ENCODE peak calls at places on chromosome 12, in four cellular contexts. J is IMR-90, T is SK-N-SH, L is HepG2. R is an unnamed sample.

GRCh38 chr12:62438098-62438692 is 28.4 kb upstream of the MON2 start:
- DNase-seq in J (peak; percentile 53), T (peak; percentile 49), L (peak; percentile 17), R (peak; percentile 83)

GRCh38 chr12:45726594-45727300 is 2.8 kb upstream of the ARID2 start:
- DNase-seq in J (peak; percentile 21), T (peak; percentile 55), L (peak; percentile 9), R (peak; percentile 63)

GRCh38 chr12:57087689-57088441 is 1.0 kb upstream of the NAB2 start:
- DNase-seq in J (peak; percentile 98), T (peak; percentile 82), L (peak; percentile 60), R (peak; percentile 97)

GRCh38 chr12:69008510-69008909 is 75.5 kb upstream of the CPM start:
- DNase-seq in J (peak; percentile 11), T (no peak), L (no peak), R (no peak)

GRCh38 chr12:42213954-42214426 is 24.1 kb downstream of the YAF2 start:
- DNase-seq in J (peak; percentile 55), T (no peak), L (no peak), R (no peak)

GRCh38 chr12:108198043-108198442 is 69.0 kb downstream of the WSCD2 start:
- DNase-seq in J (no peak), T (no peak), L (no peak), R (no peak)

GRCh38 chr12:108890208-108890607 is 10.3 kb downstream of the DAO start:
- DNase-seq in J (peak; percentile 15), T (no peak), L (no peak), R (peak; percentile 66)

GRCh38 chr12:59383426-59383822 is 212.4 kb upstream of the SLC16A7 start:
- DNase-seq in J (peak; percentile 64), T (no peak), L (no peak), R (no peak)

GRCh38 chr12:65728913-65729793 is 95.1 kb upstream of the HMGA2 start:
- DNase-seq in J (peak; percentile 5), T (no peak), L (no peak), R (no peak)

GRCh38 chr12:113702796-113703195 is 231.1 kb upstream of the LHX5 start:
- DNase-seq in J (no peak), T (no peak), L (no peak), R (no peak)

GRCh38 chr12:69524331-69524630 is 54.1 kb downstream of the FRS2 start:
- DNase-seq in J (no peak), T (no peak), L (no peak), R (no peak)

GRCh38 chr12:104620761-104621531 is 164.2 kb downstream of the CHST11 start:
- DNase-seq in J (no peak), T (peak; percentile 73), L (no peak), R (no peak)

GRCh38 chr12:126051611-126052107 is 986.4 kb downstream of the AACS start:
- DNase-seq in J (no peak), T (no peak), L (no peak), R (no peak)

GRCh38 chr12:67220065-67220464 is 49.1 kb upstream of the CAND1 start:
- DNase-seq in J (no peak), T (no peak), L (peak; percentile 10), R (no peak)

GRCh38 chr12:124399622-124400021 is 104.7 kb downstream of the RFLNA start:
- DNase-seq in J (no peak), T (peak; percentile 82), L (peak; percentile 18), R (peak; percentile 69)

GRCh38 chr12:1972856-1973317 is 31.4 kb downstream of the DCP1B start:
- DNase-seq in J (peak; percentile 63), T (no peak), L (no peak), R (no peak)

GRCh38 chr12:48288387-48289268 is 62.1 kb downstream of the ZNF641 start:
- DNase-seq in J (no peak), T (no peak), L (no peak), R (no peak)

GRCh38 chr12:30485230-30485890 is 210.3 kb downstream of the IPO8 start:
- DNase-seq in J (no peak), T (no peak), L (no peak), R (no peak)

GRCh38 chr12:11731455-11731854 is 82.0 kb downstream of the ETV6 start:
- DNase-seq in J (peak; percentile 73), T (no peak), L (no peak), R (no peak)

GRCh38 chr12:66403746-66404145 is 101.5 kb downstream of the HELB start:
- DNase-seq in J (no peak), T (peak; percentile 15), L (no peak), R (peak; percentile 83)

GRCh38 chr12:102172436-102172835 is 25.2 kb downstream of the PMCH start:
- DNase-seq in J (peak; percentile 64), T (no peak), L (no peak), R (no peak)

GRCh38 chr12:87160848-87161601 is 868.2 kb downstream of the C12orf50 start:
- DNase-seq in J (no peak), T (no peak), L (no peak), R (no peak)

GRCh38 chr12:125211464-125211863 is 146.2 kb downstream of the AACS start:
- DNase-seq in J (no peak), T (no peak), L (no peak), R (no peak)

GRCh38 chr12:69024907-69025306 is 91.9 kb upstream of the CPM start:
- DNase-seq in J (peak; percentile 72), T (no peak), L (no peak), R (no peak)

GRCh38 chr12:2376855-2377657 is 324.3 kb downstream of the CACNA1C start:
- DNase-seq in J (no peak), T (no peak), L (no peak), R (no peak)

GRCh38 chr12:46603776-46604456 is 221.9 kb downstream of the SLC38A4 start:
- DNase-seq in J (no peak), T (no peak), L (peak; percentile 39), R (no peak)

GRCh38 chr12:116707751-116708150 is 30.1 kb downstream of the SPRING1 start:
- DNase-seq in J (no peak), T (no peak), L (no peak), R (no peak)

GRCh38 chr12:124416516-124417395 is 121.9 kb downstream of the RFLNA start:
- DNase-seq in J (peak; percentile 43), T (no peak), L (no peak), R (no peak)

GRCh38 chr12:2941524-2941923 is 17.7 kb upstream of the TEAD4 start:
- DNase-seq in J (no peak), T (no peak), L (peak; percentile 51), R (no peak)

GRCh38 chr12:67364228-67364627 is 95.1 kb downstream of the CAND1 start:
- DNase-seq in J (no peak), T (no peak), L (no peak), R (no peak)

GRCh38 chr12:97968641-97969171 is 506.1 kb downstream of the RMST start:
- DNase-seq in J (no peak), T (peak; percentile 4), L (no peak), R (no peak)

GRCh38 chr12:54051081-54051912 is 2.3 kb upstream of the HOXC4 start:
- DNase-seq in J (no peak), T (no peak), L (no peak), R (no peak)
- H3K4me2 ChIP-seq in J (no peak overlapping the region), T (no peak overlapping the region), L (no peak overlapping the region), R (peak overlapping the region; percentile 99)

DNA sequence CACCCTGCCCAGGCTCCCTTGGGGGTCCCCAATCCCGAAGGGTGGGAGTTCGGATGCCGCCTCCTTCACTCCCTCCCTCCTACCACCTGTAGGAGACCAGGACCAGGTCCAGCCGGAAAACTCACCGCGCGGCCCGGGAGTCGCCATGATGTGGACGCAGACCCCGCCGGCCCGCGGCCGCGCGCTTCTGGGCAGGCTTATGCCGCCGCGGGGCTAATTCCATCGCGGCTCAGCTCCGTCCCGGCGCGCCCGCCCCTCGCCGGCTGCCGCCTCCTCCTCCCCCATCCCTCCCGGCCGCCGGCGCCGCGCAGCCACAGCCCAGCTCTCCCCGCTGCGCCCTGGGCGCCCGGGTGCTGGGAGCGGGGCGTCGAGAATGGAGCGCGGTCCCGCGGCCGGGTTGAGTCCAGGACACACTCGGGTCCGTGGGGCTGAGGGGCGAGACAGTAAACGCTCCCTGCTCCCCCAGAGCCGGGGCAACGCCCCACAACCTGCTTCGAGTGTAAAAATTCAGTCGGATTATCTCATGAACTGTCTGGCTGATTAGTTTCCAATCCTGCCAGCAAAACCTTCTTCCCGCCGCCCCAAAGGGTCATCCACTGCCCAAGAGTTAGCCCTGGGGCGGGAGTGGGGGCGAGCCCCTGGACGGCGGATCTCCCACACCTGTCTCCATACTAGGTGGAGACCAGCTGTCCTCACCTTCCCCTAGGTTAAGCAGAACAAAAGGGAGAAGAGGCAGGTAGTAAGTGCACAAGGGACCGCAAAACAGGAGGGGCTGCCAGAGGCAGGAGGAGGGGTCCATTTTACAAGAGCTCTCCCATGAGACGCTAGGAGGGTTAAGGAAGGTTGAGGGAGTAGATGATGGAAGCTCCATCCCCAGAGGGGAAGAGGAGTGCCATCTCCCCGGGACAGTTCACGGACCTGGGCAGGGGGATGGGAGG is at the start of gene ANO2:
- DNase-seq in J (no peak), T (peak; percentile 64), L (no peak), R (peak; percentile 15)
- H3K4me3 ChIP-seq in J (peak within 1 kb of the TSS; percentile 48), T (peak within 1 kb of the TSS; percentile 32), L (no peak within 1 kb of the TSS), R (no peak within 1 kb of the TSS)

GRCh38 chr12:96186902-96187301 is 7.3 kb upstream of the ELK3 start:
- DNase-seq in J (no peak), T (no peak), L (no peak), R (no peak)
- H3K4me2 ChIP-seq in J (no peak overlapping the region), T (no peak overlapping the region), L (no peak overlapping the region), R (no peak overlapping the region)

GRCh38 chr12:53965251-53966069 is 7.5 kb upstream of the HOXC11 start:
- DNase-seq in J (no peak), T (no peak), L (no peak), R (no peak)
- H3K4me3 ChIP-seq in J (no peak overlapping the region), T (no peak overlapping the region), L (no peak overlapping the region), R (no peak overlapping the region)

GRCh38 chr12:50569876-50570275 is 65.1 kb downstream of the DIP2B start:
- DNase-seq in J (peak; percentile 33), T (no peak), L (no peak), R (no peak)

GRCh38 chr12:50572760-50573159 is 68.0 kb downstream of the DIP2B start:
- DNase-seq in J (no peak), T (no peak), L (no peak), R (no peak)

GRCh38 chr12:50574621-50575348 is 70.0 kb downstream of the DIP2B start:
- DNase-seq in J (peak; percentile 32), T (no peak), L (peak; percentile 38), R (no peak)

GRCh38 chr12:50573271-50573670 is 68.5 kb downstream of the DIP2B start:
- DNase-seq in J (no peak), T (no peak), L (no peak), R (no peak)

DNA sequence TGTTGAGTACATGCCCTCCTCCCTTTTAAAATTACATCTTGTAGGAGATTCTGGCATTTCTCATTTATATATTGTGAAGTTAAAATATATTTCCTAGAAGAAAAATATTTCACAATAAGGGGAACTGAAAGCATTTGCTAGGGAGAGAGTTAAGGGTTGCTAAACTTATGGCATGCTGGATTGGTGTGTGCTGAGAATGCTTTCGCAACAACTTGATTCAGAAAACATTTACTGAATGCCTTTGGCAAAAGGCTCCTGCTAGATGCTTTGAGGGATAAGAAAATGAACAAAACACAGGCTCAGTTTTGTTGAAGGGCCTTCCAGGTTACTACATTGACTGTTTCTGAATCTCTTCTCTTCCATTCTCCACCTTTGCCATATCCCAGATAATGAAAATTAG is 67.5 kb downstream of the DIP2B start:
- DNase-seq in J (peak; percentile 89), T (peak; percentile 33), L (peak; percentile 84), R (peak; percentile 66)
- H3K4me2 ChIP-seq in J (peak overlapping the region; percentile 62), T (no peak overlapping the region), L (peak overlapping the region; percentile 16), R (peak overlapping the region; percentile 10)

R was measured in Karpas-422.